ENCODE peak calls at places on chromosomes 3 and 15, in four cellular contexts. M, D, Y and B are unnamed samples.

GRCh38 chr3:122533480-122533879 is 18.7 kb upstream of the KPNA1 start:
- DNase-seq in M (peak; percentile 20), D (no peak), Y (no peak), B (no peak)

GRCh38 chr15:66815322-66815721 is 113.3 kb downstream of the SMAD6 start:
- DNase-seq in M (peak; percentile 78), D (peak; percentile 82), Y (no peak), B (peak; percentile 71)

GRCh38 chr15:57595011-57595866 is 3.5 kb downstream of the MYZAP start:
- DNase-seq in M (no peak), D (no peak), Y (no peak), B (no peak)

GRCh38 chr3:156536524-156537316 is 18.2 kb downstream of the SSR3 start:
- DNase-seq in M (peak; percentile 18), D (peak; percentile 12), Y (no peak), B (no peak)

GRCh38 chr15:38554354-38554753 is 10.3 kb downstream of the RASGRP1 start:
- DNase-seq in M (no peak), D (no peak), Y (no peak), B (no peak)

GRCh38 chr3:196073188-196073838 is 8.6 kb downstream of the TFRC start:
- DNase-seq in M (peak; percentile 63), D (peak; percentile 71), Y (peak; percentile 55), B (peak; percentile 30)

GRCh38 chr3:194586839-194587238 is 46.4 kb downstream of the TMEM44 start:
- DNase-seq in M (peak; percentile 72), D (peak; percentile 91), Y (no peak), B (peak; percentile 66)

GRCh38 chr15:38062679-38063078 is 128.2 kb downstream of the TMCO5A start:
- DNase-seq in M (no peak), D (no peak), Y (no peak), B (no peak)

GRCh38 chr3:60294181-60294580 is 957.1 kb downstream of the FHIT start:
- DNase-seq in M (peak; percentile 3), D (peak; percentile 61), Y (no peak), B (no peak)

GRCh38 chr15:83129791-83130190 is 22.3 kb downstream of the TM6SF1 start:
- DNase-seq in M (no peak), D (no peak), Y (no peak), B (no peak)

GRCh38 chr15:40471105-40471777 is 457 bp downstream of the CHST14 start:
- DNase-seq in M (no peak), D (no peak), Y (no peak), B (no peak)

GRCh38 chr15:62857411-62857853 is 185.1 kb upstream of the TPM1 start:
- DNase-seq in M (peak; percentile 94), D (peak; percentile 84), Y (no peak), B (peak; percentile 94)

GRCh38 chr15:57923750-57924149 is 141.8 kb downstream of the ALDH1A2 start:
- DNase-seq in M (no peak), D (no peak), Y (no peak), B (no peak)

GRCh38 chr15:49863431-49864205 is 242.8 kb downstream of the DTWD1 start:
- DNase-seq in M (peak; percentile 94), D (peak; percentile 75), Y (no peak), B (peak; percentile 59)

GRCh38 chr3:54578417-54578816 is 349.4 kb downstream of the LRTM1 start:
- DNase-seq in M (no peak), D (peak; percentile 21), Y (no peak), B (no peak)

GRCh38 chr3:73611176-73611575 is 13.6 kb downstream of the PDZRN3 start:
- DNase-seq in M (no peak), D (no peak), Y (no peak), B (no peak)

GRCh38 chr3:159664011-159664410 is 324.6 kb upstream of the IL12A start:
- DNase-seq in M (peak; percentile 20), D (peak; percentile 84), Y (no peak), B (peak; percentile 25)

GRCh38 chr3:63625161-63625560 is 27.3 kb upstream of the SNTN start:
- DNase-seq in M (peak; percentile 93), D (peak; percentile 71), Y (no peak), B (peak; percentile 87)

GRCh38 chr3:195079636-195080035 is 191.3 kb downstream of the XXYLT1 start:
- DNase-seq in M (no peak), D (no peak), Y (no peak), B (no peak)